ENCODE peak calls at places on chromosomes 3 and 15, in five cellular contexts. J, N, L, I and Y are unnamed samples.

GRCh38 chr3:184584001-184584891 is 22.7 kb downstream of the EPHB3 start:
- DNase-seq in L (no peak), J (peak; percentile 72), I (no peak), N (no peak), Y (no peak)

GRCh38 chr15:96331141-96331941 is 841 bp downstream of the NR2F2 start:
- DNase-seq in J (peak; percentile 50), L (no peak), I (no peak), N (peak; percentile 71), Y (peak; percentile 57)

GRCh38 chr3:183085634-183086390 is 13.5 kb downstream of the MCCC1 start:
- DNase-seq in L (no peak), J (peak; percentile 4), I (peak; percentile 32), N (peak; percentile 55), Y (peak; percentile 32)

GRCh38 chr15:66269326-66270090 is 16.0 kb upstream of the MEGF11 start:
- DNase-seq in N (peak; percentile 87), I (no peak), J (no peak), L (no peak), Y (peak; percentile 37)

GRCh38 chr3:21551019-21551418 is 200.0 kb downstream of the ZNF385D start:
- DNase-seq in L (no peak), I (no peak), J (no peak), N (peak; percentile 48), Y (peak; percentile 29)

GRCh38 chr3:125431912-125432587 is 56.9 kb upstream of the ZNF148 start:
- DNase-seq in I (no peak), L (no peak), J (no peak), N (peak; percentile 39), Y (no peak)

GRCh38 chr3:159664653-159665052 is 324.0 kb upstream of the IL12A start:
- DNase-seq in I (no peak), N (no peak), L (no peak), J (no peak), Y (no peak)

GRCh38 chr3:133895208-133896001 is at the start of gene RAB6B:
- DNase-seq in I (peak; percentile 47), J (peak; percentile 91), N (peak; percentile 51), L (peak; percentile 54), Y (peak; percentile 15)

GRCh38 chr3:65953881-65954733 is 84.6 kb downstream of the MAGI1 start:
- DNase-seq in I (no peak), J (no peak), L (peak; percentile 50), N (peak; percentile 32), Y (no peak)

GRCh38 chr15:77857419-77857818 is 220.1 kb downstream of the TBC1D2B start:
- DNase-seq in L (no peak), N (no peak), I (no peak), J (no peak), Y (no peak)

GRCh38 chr3:176840604-176841287 is 356.5 kb downstream of the TBL1XR1 start:
- DNase-seq in I (no peak), L (no peak), N (no peak), J (no peak), Y (no peak)

GRCh38 chr3:43874290-43874689 is 183.6 kb downstream of the ABHD5 start:
- DNase-seq in L (no peak), N (no peak), I (no peak), J (no peak), Y (peak; percentile 18)

GRCh38 chr3:10006762-10007090 is 19.5 kb upstream of the FANCD2 start:
- DNase-seq in I (no peak), L (no peak), N (no peak), J (no peak), Y (no peak)

GRCh38 chr3:45367451-45367850 is 20.9 kb upstream of the LARS2 start:
- DNase-seq in N (peak; percentile 93), J (no peak), I (no peak), L (no peak), Y (peak; percentile 85)

GRCh38 chr3:64502284-64502683 is 185.5 kb downstream of the ADAMTS9 start:
- DNase-seq in L (no peak), J (no peak), I (no peak), N (peak; percentile 24), Y (peak; percentile 57)

GRCh38 chr15:72835289-72835890 is 51.8 kb upstream of the ADPGK start:
- DNase-seq in J (no peak), I (peak; percentile 25), N (peak; percentile 10), L (no peak), Y (peak; percentile 6)

GRCh38 chr3:42753757-42754156 is 19.3 kb downstream of the CCDC13 start:
- DNase-seq in N (no peak), L (no peak), I (no peak), J (no peak), Y (no peak)

GRCh38 chr3:128344046-128344368 is 122.7 kb downstream of the DNAJB8 start:
- DNase-seq in N (no peak), L (no peak), I (no peak), J (no peak), Y (no peak)

GRCh38 chr3:124812291-124813265 is 74.6 kb downstream of the ITGB5 start:
- DNase-seq in L (peak; percentile 84), I (no peak), J (no peak), N (peak; percentile 96), Y (peak; percentile 100)

GRCh38 chr15:94677202-94677790 is 445.9 kb downstream of the MCTP2 start:
- DNase-seq in N (no peak), I (no peak), L (no peak), J (no peak), Y (no peak)

GRCh38 chr15:78372880-78373279 is 32.7 kb downstream of the CRABP1 start:
- DNase-seq in J (no peak), L (no peak), I (no peak), N (no peak), Y (no peak)

GRCh38 chr3:54356299-54357037 is 234.1 kb downstream of the CACNA2D3 start:
- DNase-seq in I (peak; percentile 48), N (peak; percentile 1), J (no peak), L (peak; percentile 56), Y (peak; percentile 2)

GRCh38 chr3:194322701-194323174 is 28.4 kb downstream of the CPN2 start:
- DNase-seq in N (peak; percentile 71), L (no peak), J (no peak), I (no peak), Y (peak; percentile 87)

GRCh38 chr15:69853572-69853971 is 244.1 kb downstream of the TLE3 start:
- DNase-seq in J (peak; percentile 40), L (no peak), N (peak; percentile 97), I (peak; percentile 18), Y (peak; percentile 45)

GRCh38 chr15:68731318-68731897 is 89.3 kb downstream of the ANP32A start:
- DNase-seq in J (no peak), N (no peak), L (no peak), I (no peak), Y (no peak)

GRCh38 chr3:72031581-72031980 is 246.6 kb upstream of the PROK2 start:
- DNase-seq in N (peak; percentile 79), I (no peak), J (no peak), L (peak; percentile 68), Y (peak; percentile 91)

GRCh38 chr3:23288286-23288685 is 85.2 kb downstream of the UBE2E2 start:
- DNase-seq in L (no peak), I (no peak), N (peak; percentile 33), J (no peak), Y (peak; percentile 38)

GRCh38 chr3:149527531-149528343 is 53.2 kb downstream of the TM4SF4 start:
- DNase-seq in J (no peak), N (no peak), L (no peak), I (peak; percentile 59), Y (peak; percentile 51)

GRCh38 chr15:28984421-28985375 is 98.9 kb downstream of the APBA2 start:
- DNase-seq in I (peak; percentile 98), J (peak; percentile 85), N (peak; percentile 88), L (no peak), Y (peak; percentile 46)